ENCODE peak calls at places on chromosomes 2 and 18, in four cellular contexts. One of them, this sample, is unnamed.

GRCh38 chr2:214604861-214605260 is 194.0 kb downstream of the VWC2L start:
- DNase-seq in tibial artery: no peak
- DNase-seq in PC-3: peak; percentile 35
- DNase-seq in heart left ventricle: no peak
- DNase-seq in this sample: peak; percentile 65

GRCh38 chr18:76223403-76223802 is 271.6 kb downstream of the ZNF516 start:
- DNase-seq in heart left ventricle: no peak
- DNase-seq in PC-3: no peak
- DNase-seq in tibial artery: no peak
- DNase-seq in this sample: no peak

GRCh38 chr18:2978626-2979025 is 34.3 kb downstream of the LPIN2 start:
- DNase-seq in heart left ventricle: no peak
- DNase-seq in tibial artery: peak; percentile 76
- DNase-seq in PC-3: peak; percentile 34
- DNase-seq in this sample: peak; percentile 34

GRCh38 chr18:54734059-54734458 is 94.2 kb upstream of the RAB27B start:
- DNase-seq in heart left ventricle: no peak
- DNase-seq in PC-3: peak; percentile 49
- DNase-seq in tibial artery: no peak
- DNase-seq in this sample: peak; percentile 68

GRCh38 chr2:163182764-163183354 is 344.3 kb upstream of the KCNH7 start:
- DNase-seq in tibial artery: no peak
- DNase-seq in PC-3: peak; percentile 14
- DNase-seq in heart left ventricle: no peak
- DNase-seq in this sample: no peak

GRCh38 chr2:45836740-45837139 is 185.3 kb downstream of the PRKCE start:
- DNase-seq in PC-3: no peak
- DNase-seq in tibial artery: no peak
- DNase-seq in heart left ventricle: no peak
- DNase-seq in this sample: no peak

GRCh38 chr2:240994161-240994896 is 4.1 kb upstream of the SNED1 start:
- DNase-seq in heart left ventricle: no peak
- DNase-seq in PC-3: no peak
- DNase-seq in tibial artery: peak; percentile 79
- DNase-seq in this sample: no peak

GRCh38 chr18:5370332-5370731 is 74.8 kb upstream of the ZBTB14 start:
- DNase-seq in tibial artery: no peak
- DNase-seq in PC-3: no peak
- DNase-seq in heart left ventricle: no peak
- DNase-seq in this sample: no peak

GRCh38 chr2:45069711-45070664 is 60.7 kb upstream of the SIX2 start:
- DNase-seq in heart left ventricle: no peak
- DNase-seq in PC-3: no peak
- DNase-seq in tibial artery: no peak
- DNase-seq in this sample: no peak

GRCh38 chr2:238187618-238188548 is 15.6 kb downstream of the ILKAP start:
- DNase-seq in PC-3: no peak
- DNase-seq in heart left ventricle: no peak
- DNase-seq in tibial artery: no peak
- DNase-seq in this sample: no peak

GRCh38 chr18:62324917-62325805 is at the start of gene TNFRSF11A:
- DNase-seq in PC-3: peak; percentile 71
- DNase-seq in heart left ventricle: peak; percentile 61
- DNase-seq in tibial artery: no peak
- DNase-seq in this sample: no peak

GRCh38 chr2:10161961-10162441 is 39.5 kb downstream of the RRM2 start:
- DNase-seq in PC-3: no peak
- DNase-seq in heart left ventricle: peak; percentile 58
- DNase-seq in tibial artery: no peak
- DNase-seq in this sample: no peak

GRCh38 chr2:96260404-96261260 is 5.2 kb downstream of the TMEM127 start:
- DNase-seq in tibial artery: peak; percentile 83
- DNase-seq in PC-3: peak; percentile 91
- DNase-seq in heart left ventricle: no peak
- DNase-seq in this sample: peak; percentile 65

GRCh38 chr2:201403904-201404303 is 46.8 kb upstream of the FLACC1 start:
- DNase-seq in PC-3: no peak
- DNase-seq in heart left ventricle: no peak
- DNase-seq in tibial artery: no peak
- DNase-seq in this sample: no peak

GRCh38 chr2:181140414-181140813 is 160.0 kb downstream of the UBE2E3 start:
- DNase-seq in tibial artery: peak; percentile 62
- DNase-seq in heart left ventricle: peak; percentile 16
- DNase-seq in PC-3: no peak
- DNase-seq in this sample: no peak

GRCh38 chr18:671405-671804 is 14.0 kb downstream of the TYMS start:
- DNase-seq in tibial artery: no peak
- DNase-seq in PC-3: no peak
- DNase-seq in heart left ventricle: no peak
- DNase-seq in this sample: no peak

GRCh38 chr2:14517731-14518130 is 114.8 kb upstream of the LRATD1 start:
- DNase-seq in heart left ventricle: no peak
- DNase-seq in PC-3: peak; percentile 77
- DNase-seq in tibial artery: no peak
- DNase-seq in this sample: no peak

GRCh38 chr2:221502270-221502973 is 69.7 kb downstream of the EPHA4 start:
- DNase-seq in PC-3: peak; percentile 22
- DNase-seq in heart left ventricle: no peak
- DNase-seq in tibial artery: no peak
- DNase-seq in this sample: no peak

GRCh38 chr18:24560511-24560981 is 100.1 kb downstream of the HRH4 start:
- DNase-seq in tibial artery: no peak
- DNase-seq in heart left ventricle: no peak
- DNase-seq in PC-3: no peak
- DNase-seq in this sample: no peak

DNA sequence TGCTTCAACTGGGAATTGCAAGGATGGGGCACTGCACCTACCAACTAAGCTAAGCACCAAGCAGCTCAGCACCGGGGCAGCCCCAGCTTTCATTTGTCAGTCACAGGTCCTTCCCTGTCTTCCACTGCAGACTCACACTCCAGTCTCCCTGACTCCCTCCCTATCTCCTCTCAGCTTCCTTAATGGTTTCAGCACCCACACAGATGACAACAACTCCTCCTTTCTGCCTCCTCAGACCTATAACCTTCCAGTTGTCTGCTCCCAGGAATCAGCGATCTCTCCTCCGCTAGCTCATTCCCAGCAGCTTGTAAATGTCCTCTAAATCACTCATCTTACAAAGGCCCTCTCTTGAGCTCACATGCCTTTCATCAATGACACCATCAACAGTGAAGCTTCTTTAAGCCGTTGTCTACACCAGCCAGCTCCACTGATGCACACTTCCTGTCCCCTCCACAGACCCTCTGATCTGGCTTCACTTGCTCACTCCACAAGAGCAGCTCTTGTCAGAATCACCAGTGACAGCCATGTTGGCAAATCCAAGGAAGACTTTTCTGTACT is 32.1 kb downstream of the CLASP1 start:
- DNase-seq in PC-3: no peak
- DNase-seq in heart left ventricle: no peak
- DNase-seq in tibial artery: no peak
- DNase-seq in this sample: no peak
- H3K4me3 ChIP-seq in PC-3: no peak overlapping the region
- H3K4me3 ChIP-seq in heart left ventricle: no peak overlapping the region
- H3K4me3 ChIP-seq in tibial artery: no peak overlapping the region
- H3K4me3 ChIP-seq in this sample: no peak overlapping the region

GRCh38 chr2:97747716-97748115 is 34.3 kb downstream of the ZAP70 start:
- DNase-seq in PC-3: no peak
- DNase-seq in tibial artery: no peak
- DNase-seq in heart left ventricle: no peak
- DNase-seq in this sample: no peak
- H3K27ac ChIP-seq in PC-3: no peak overlapping the region
- H3K27ac ChIP-seq in tibial artery: no peak overlapping the region
- H3K27ac ChIP-seq in heart left ventricle: no peak overlapping the region
- H3K27ac ChIP-seq in this sample: no peak overlapping the region

GRCh38 chr2:27627963-27628766 is 647 bp downstream of the CCDC121 start:
- DNase-seq in heart left ventricle: no peak
- DNase-seq in tibial artery: peak; percentile 64
- DNase-seq in PC-3: peak; percentile 94
- DNase-seq in this sample: peak; percentile 61
- TF ChIP-seq CTCF in heart left ventricle: no peak
- TF ChIP-seq CTCF in tibial artery: no peak
- TF ChIP-seq CTCF in PC-3: no peak
- TF ChIP-seq CTCF in this sample: no peak

GRCh38 chr2:88857274-88857741 is 165.8 kb downstream of the RPIA start:
- DNase-seq in PC-3: no peak
- DNase-seq in tibial artery: no peak
- DNase-seq in heart left ventricle: no peak
- DNase-seq in this sample: no peak
- H3K4me3 ChIP-seq in PC-3: no peak overlapping the region
- H3K4me3 ChIP-seq in tibial artery: no peak overlapping the region
- H3K4me3 ChIP-seq in heart left ventricle: no peak overlapping the region
- H3K4me3 ChIP-seq in this sample: no peak overlapping the region

GRCh38 chr2:239608723-239609122 is 207.9 kb upstream of the HDAC4 start:
- DNase-seq in tibial artery: peak; percentile 42
- DNase-seq in heart left ventricle: peak; percentile 41
- DNase-seq in PC-3: no peak
- DNase-seq in this sample: no peak

GRCh38 chr2:239611222-239611795 is 210.5 kb upstream of the HDAC4 start:
- DNase-seq in tibial artery: no peak
- DNase-seq in PC-3: no peak
- DNase-seq in heart left ventricle: peak; percentile 18
- DNase-seq in this sample: no peak

GRCh38 chr2:239610457-239611221 is 209.8 kb upstream of the HDAC4 start:
- DNase-seq in PC-3: no peak
- DNase-seq in heart left ventricle: peak; percentile 35
- DNase-seq in tibial artery: no peak
- DNase-seq in this sample: no peak

GRCh38 chr2:239609162-239609561 is 208.3 kb upstream of the HDAC4 start:
- DNase-seq in heart left ventricle: peak; percentile 24
- DNase-seq in tibial artery: peak; percentile 53
- DNase-seq in PC-3: no peak
- DNase-seq in this sample: no peak

DNA sequence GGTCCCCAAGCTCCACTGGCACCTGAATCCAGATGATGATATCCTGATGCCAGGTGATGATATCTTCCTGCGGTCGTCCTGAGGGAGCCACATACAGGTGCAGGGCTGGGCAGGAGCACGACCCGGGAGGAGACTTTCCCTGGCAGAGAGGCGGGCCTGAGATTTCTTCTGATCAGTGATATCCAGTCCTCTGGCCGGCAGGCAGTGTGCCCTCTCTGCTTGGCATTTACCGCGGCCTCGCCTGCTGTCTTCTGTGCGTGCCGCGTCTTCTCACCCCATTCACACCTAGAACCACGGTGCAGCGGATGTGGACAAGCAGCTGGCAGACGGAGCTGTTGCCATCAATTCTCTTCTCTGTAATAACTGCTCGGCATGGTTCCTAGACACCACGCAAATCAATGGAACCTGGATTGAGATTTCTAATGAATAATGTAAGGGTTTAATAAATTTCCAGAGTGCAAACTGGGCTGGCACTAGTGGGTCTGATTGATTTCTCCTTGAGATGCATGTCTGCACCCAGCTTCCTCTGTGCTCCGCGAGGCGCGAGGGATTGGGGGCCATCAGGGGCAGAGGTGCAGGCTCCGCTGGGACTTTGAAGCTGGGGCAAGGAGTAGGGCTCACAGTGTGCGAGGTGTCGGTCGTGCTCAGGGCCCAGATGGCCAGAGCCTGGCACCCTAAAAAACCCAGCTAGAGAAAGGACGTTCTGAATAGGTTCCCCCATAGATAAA is 208.9 kb upstream of the HDAC4 start:
- DNase-seq in heart left ventricle: peak; percentile 36
- DNase-seq in tibial artery: no peak
- DNase-seq in PC-3: no peak
- DNase-seq in this sample: no peak
- H3K27ac ChIP-seq in heart left ventricle: no peak overlapping the region
- H3K27ac ChIP-seq in tibial artery: no peak overlapping the region
- H3K27ac ChIP-seq in PC-3: no peak overlapping the region
- H3K27ac ChIP-seq in this sample: no peak overlapping the region

GRCh38 chr2:226622484-226622883 is 177.1 kb downstream of the IRS1 start:
- DNase-seq in PC-3: peak; percentile 55
- DNase-seq in heart left ventricle: no peak
- DNase-seq in tibial artery: no peak
- DNase-seq in this sample: no peak
- TF ChIP-seq CTCF in PC-3: peak; percentile 56
- TF ChIP-seq CTCF in heart left ventricle: no peak
- TF ChIP-seq CTCF in tibial artery: no peak
- TF ChIP-seq CTCF in this sample: peak; percentile 32

GRCh38 chr2:63344575-63345284 is 243.5 kb downstream of the WDPCP start:
- DNase-seq in heart left ventricle: no peak
- DNase-seq in PC-3: no peak
- DNase-seq in tibial artery: no peak
- DNase-seq in this sample: no peak
- H3K4me3 ChIP-seq in heart left ventricle: no peak overlapping the region
- H3K4me3 ChIP-seq in PC-3: no peak overlapping the region
- H3K4me3 ChIP-seq in tibial artery: no peak overlapping the region
- H3K4me3 ChIP-seq in this sample: no peak overlapping the region

GRCh38 chr2:174615951-174616436 is 18.4 kb upstream of the WIPF1 start:
- DNase-seq in PC-3: peak; percentile 93
- DNase-seq in heart left ventricle: no peak
- DNase-seq in tibial artery: no peak
- DNase-seq in this sample: no peak
- H3K27ac ChIP-seq in PC-3: peak overlapping the region; percentile 91
- H3K27ac ChIP-seq in heart left ventricle: no peak overlapping the region
- H3K27ac ChIP-seq in tibial artery: peak overlapping the region; percentile 80
- H3K27ac ChIP-seq in this sample: no peak overlapping the region

GRCh38 chr2:65261676-65262075 is 34.0 kb downstream of the ACTR2 start:
- DNase-seq in PC-3: no peak
- DNase-seq in heart left ventricle: no peak
- DNase-seq in tibial artery: no peak
- DNase-seq in this sample: no peak

GRCh38 chr2:65252640-65253039 is 25.0 kb downstream of the ACTR2 start:
- DNase-seq in tibial artery: no peak
- DNase-seq in heart left ventricle: no peak
- DNase-seq in PC-3: no peak
- DNase-seq in this sample: no peak

DNA sequence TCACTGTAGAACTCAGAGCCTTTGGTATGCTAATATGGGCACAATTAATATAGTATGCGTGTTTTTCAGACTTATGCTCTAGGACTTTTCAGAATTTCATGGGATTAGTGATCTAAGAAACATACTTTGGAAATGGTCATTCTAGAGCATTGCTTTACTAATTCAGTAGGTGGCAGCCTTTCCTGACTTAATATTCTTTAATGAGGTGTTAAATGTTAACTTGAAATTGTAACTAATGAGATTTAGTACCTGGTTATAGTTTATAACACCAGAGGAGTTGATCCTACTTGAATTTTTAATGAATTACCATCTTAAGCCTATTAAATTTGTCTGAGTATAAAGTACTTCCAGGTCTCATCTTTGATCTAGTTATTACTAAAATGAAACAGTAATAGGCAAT is 28.5 kb downstream of the ACTR2 start:
- DNase-seq in heart left ventricle: no peak
- DNase-seq in PC-3: no peak
- DNase-seq in tibial artery: no peak
- DNase-seq in this sample: no peak
- TF ChIP-seq CTCF in heart left ventricle: no peak
- TF ChIP-seq CTCF in PC-3: peak; percentile 59
- TF ChIP-seq CTCF in tibial artery: no peak
- TF ChIP-seq CTCF in this sample: no peak